ENCODE peak calls at places on chromosomes 13 and 19, in eight cellular contexts. P is stimulated activated CD8-positive, alpha-beta memory T cell treated with anti-CD3 and anti-CD28 coated beads, Interleukin-2, amount 100 ng/mL, for 1 hour; M is T-cell; X is smooth muscle cell of the brain vasculature; A is stimulated activated CD4-positive, alpha-beta T cell treated with anti-CD3 and anti-CD28 coated beads, Interleukin-1b, Interleukin-23, amount 100 ng/mL, for 24 hours; L is stomach; E is NCI-H2227 treated with DMSO at 0.1 percent for 48 hours; R is NK-92 treated with Interleukin-12 subunit alpha and Interleukin-12 subunit beta, amount 100 ng/mL, for 24 hours. N is an unnamed sample.

GRCh38 chr13:40096357-40096911 is 441.0 kb downstream of the COG6 start:
- DNase-seq in R (no peak), A (peak; percentile 24), P (peak; percentile 4), X (no peak), L (no peak), M (no peak), E (no peak), N (peak; percentile 10)

GRCh38 chr13:24742986-24743385 is 21.0 kb upstream of the RNF17 start:
- DNase-seq in L (no peak), P (no peak), E (no peak), X (no peak), R (no peak), A (no peak), M (no peak), N (no peak)

GRCh38 chr13:112893570-112894422 is 75.2 kb upstream of the MCF2L start:
- DNase-seq in P (no peak), X (no peak), E (no peak), A (no peak), R (no peak), M (no peak), L (peak; percentile 69), N (no peak)

GRCh38 chr19:13969897-13970296 is 17.6 kb downstream of the DCAF15 start:
- DNase-seq in X (no peak), A (no peak), L (no peak), P (no peak), E (no peak), M (no peak), R (no peak), N (no peak)

GRCh38 chr13:23007430-23007829 is 173.3 kb upstream of the SGCG start:
- DNase-seq in A (no peak), M (no peak), L (no peak), X (no peak), P (no peak), E (no peak), R (no peak), N (no peak)

GRCh38 chr13:48876289-48876688 is 99.4 kb upstream of the FNDC3A start:
- DNase-seq in A (no peak), M (no peak), R (no peak), L (no peak), X (no peak), E (no peak), P (no peak), N (no peak)

GRCh38 chr19:5969476-5969875 is 8.5 kb downstream of the RANBP3 start:
- DNase-seq in P (no peak), R (no peak), A (no peak), E (no peak), X (no peak), L (no peak), M (no peak), N (no peak)

GRCh38 chr19:28404462-28404861 is 808.5 kb downstream of the UQCRFS1 start:
- DNase-seq in A (no peak), R (no peak), L (no peak), M (no peak), E (no peak), P (no peak), X (no peak), N (no peak)

GRCh38 chr19:32471811-32472210 is 66.2 kb downstream of the DPY19L3 start:
- DNase-seq in E (no peak), L (no peak), R (no peak), A (no peak), X (no peak), P (no peak), M (no peak), N (no peak)

GRCh38 chr19:38719761-38720558 is 24.3 kb downstream of the CAPN12 start:
- DNase-seq in R (no peak), E (no peak), P (no peak), X (no peak), A (no peak), L (no peak), M (no peak), N (no peak)

GRCh38 chr19:45263013-45263412 is 11.9 kb downstream of the MARK4 start:
- DNase-seq in R (no peak), A (no peak), E (no peak), P (no peak), L (no peak), M (no peak), X (no peak), N (no peak)

GRCh38 chr13:110344320-110344719 is 37.2 kb downstream of the COL4A2 start:
- DNase-seq in X (no peak), P (no peak), L (no peak), M (no peak), A (no peak), R (no peak), E (no peak), N (no peak)

GRCh38 chr19:6739884-6740588 is 556 bp downstream of the TRIP10 start:
- DNase-seq in A (no peak), L (peak; percentile 39), M (no peak), X (no peak), P (no peak), R (no peak), E (no peak), N (no peak)

GRCh38 chr13:91020635-91021034 is 326.9 kb upstream of the MIR17HG start:
- DNase-seq in R (no peak), E (no peak), A (no peak), M (no peak), P (no peak), X (no peak), L (no peak), N (no peak)

GRCh38 chr13:100339411-100339935 is 249.1 kb downstream of the GGACT start:
- DNase-seq in M (no peak), R (no peak), E (no peak), X (peak; percentile 79), L (no peak), A (no peak), P (no peak), N (no peak)

GRCh38 chr13:45511310-45512147 is 46.8 kb downstream of the COG3 start:
- DNase-seq in L (no peak), A (no peak), X (peak; percentile 54), M (no peak), E (peak; percentile 59), P (no peak), R (no peak), N (no peak)

GRCh38 chr13:68019901-68020300 is 789.8 kb upstream of the PCDH9 start:
- DNase-seq in L (no peak), P (no peak), M (no peak), A (no peak), E (no peak), X (no peak), R (no peak), N (no peak)

GRCh38 chr13:33392794-33393371 is 107.3 kb upstream of the STARD13 start:
- DNase-seq in L (no peak), P (no peak), X (no peak), A (no peak), E (no peak), M (no peak), R (no peak), N (no peak)

GRCh38 chr13:98961204-98962105 is 16.4 kb downstream of the DOCK9 start:
- DNase-seq in L (no peak), R (no peak), M (no peak), A (no peak), E (no peak), P (no peak), X (no peak), N (no peak)

GRCh38 chr13:114057131-114058050 is 75.0 kb downstream of the RASA3 start:
- DNase-seq in X (no peak), P (no peak), L (no peak), A (no peak), E (no peak), M (no peak), R (no peak), N (no peak)

GRCh38 chr13:64924401-64924800 is 2305.7 kb downstream of the PCDH9 start:
- DNase-seq in A (no peak), M (no peak), L (no peak), R (no peak), P (no peak), E (no peak), X (no peak), N (no peak)

GRCh38 chr13:114077938-114078335 is 54.5 kb downstream of the RASA3 start:
- DNase-seq in R (no peak), P (no peak), X (no peak), M (no peak), E (peak; percentile 31), L (no peak), A (no peak), N (no peak)

GRCh38 chr19:17686592-17687042 is 1.5 kb downstream of the UNC13A start:
- DNase-seq in M (no peak), R (no peak), P (no peak), A (no peak), E (peak; percentile 25), X (no peak), L (no peak), N (no peak)

GRCh38 chr19:36079389-36079788 is 24.7 kb downstream of the WDR62 start:
- DNase-seq in M (no peak), P (no peak), A (no peak), R (no peak), E (no peak), L (no peak), X (no peak), N (no peak)

GRCh38 chr13:33744589-33745369 is 73.2 kb upstream of the RFC3 start:
- DNase-seq in L (no peak), E (no peak), R (no peak), M (no peak), X (no peak), A (no peak), P (no peak), N (no peak)

GRCh38 chr13:48775804-48776203 is 122.1 kb downstream of the CYSLTR2 start:
- DNase-seq in A (no peak), P (no peak), M (no peak), R (no peak), E (no peak), L (no peak), X (peak; percentile 53), N (no peak)

GRCh38 chr19:35509018-35509652 is 4.3 kb downstream of the DMKN start:
- DNase-seq in X (no peak), A (no peak), R (no peak), E (peak; percentile 49), M (peak; percentile 14), P (peak; percentile 11), L (peak; percentile 71), N (peak; percentile 12)

GRCh38 chr19:48568345-48568886 is 16.4 kb downstream of the SULT2B1 start:
- DNase-seq in X (no peak), M (no peak), R (no peak), E (no peak), A (no peak), P (no peak), L (peak; percentile 87), N (no peak)

GRCh38 chr13:44848956-44849748 is 140.1 kb downstream of the NUFIP1 start:
- DNase-seq in E (no peak), M (no peak), P (no peak), L (no peak), A (no peak), X (no peak), R (no peak), N (no peak)

GRCh38 chr13:21319869-21320641 is 139.0 kb downstream of the ZDHHC20 start:
- DNase-seq in M (no peak), E (no peak), A (no peak), P (no peak), R (no peak), X (no peak), L (no peak), N (no peak)